ENCODE peak calls at places on chromosomes 16 and 17, in five cellular contexts. J, I, D, R and K are unnamed samples.

GRCh38 chr17:73591278-73592078 is 52.8 kb downstream of the SDK2 start:
- DNase-seq in R (no peak), D (no peak), I (no peak), J (peak; percentile 94), K (peak; percentile 28)

GRCh38 chr17:14095202-14095601 is 25.9 kb downstream of the COX10 start:
- DNase-seq in J (no peak), I (no peak), D (no peak), R (no peak), K (no peak)

GRCh38 chr16:85363881-85364280 is 249.2 kb upstream of the GSE1 start:
- DNase-seq in J (no peak), I (no peak), D (no peak), R (no peak), K (no peak)

GRCh38 chr16:89406277-89406888 is 84.0 kb downstream of the ANKRD11 start:
- DNase-seq in D (no peak), I (no peak), J (no peak), R (no peak), K (peak; percentile 42)

GRCh38 chr17:81065500-81065899 is 30.5 kb downstream of the BAIAP2 start:
- DNase-seq in I (peak; percentile 70), J (peak; percentile 43), R (no peak), D (no peak), K (peak; percentile 37)

GRCh38 chr17:34760931-34761500 is 181.6 kb downstream of the TMEM132E start:
- DNase-seq in I (no peak), R (no peak), J (peak; percentile 70), D (no peak), K (no peak)

GRCh38 chr17:39573447-39574298 is 34.0 kb downstream of the NEUROD2 start:
- DNase-seq in I (peak; percentile 67), J (peak; percentile 55), D (peak; percentile 38), R (peak; percentile 84), K (peak; percentile 83)

GRCh38 chr17:35732806-35733136 is 1.3 kb downstream of the RASL10B start:
- DNase-seq in J (no peak), R (no peak), I (no peak), D (no peak), K (no peak)

GRCh38 chr16:87708881-87709638 is 56.7 kb downstream of the KLHDC4 start:
- DNase-seq in I (no peak), D (no peak), J (no peak), R (no peak), K (no peak)

GRCh38 chr17:58360664-58361063 is 8.7 kb upstream of the SUPT4H1 start:
- DNase-seq in D (no peak), J (peak; percentile 25), I (peak; percentile 44), R (no peak), K (no peak)

GRCh38 chr16:46790599-46791270 is 40.2 kb downstream of the C16orf87 start:
- DNase-seq in D (no peak), I (no peak), J (no peak), R (no peak), K (no peak)

GRCh38 chr17:29014716-29015115 is 8.9 kb upstream of the SEZ6 start:
- DNase-seq in D (no peak), R (no peak), J (no peak), I (no peak), K (no peak)

GRCh38 chr16:54366943-54367342 is 80.4 kb upstream of the IRX3 start:
- DNase-seq in I (no peak), R (no peak), D (no peak), J (no peak), K (no peak)

GRCh38 chr17:14464741-14465140 is 163.9 kb downstream of the HS3ST3B1 start:
- DNase-seq in D (no peak), R (no peak), J (no peak), I (no peak), K (no peak)

GRCh38 chr17:66098040-66098439 is 93.9 kb downstream of the CEP112 start:
- DNase-seq in I (no peak), J (no peak), D (no peak), R (no peak), K (no peak)

GRCh38 chr17:61306003-61306402 is 93.6 kb upstream of the TBX2 start:
- DNase-seq in I (no peak), R (no peak), D (no peak), J (no peak), K (no peak)

GRCh38 chr16:21963887-21964286 is 10.7 kb downstream of the UQCRC2 start:
- DNase-seq in I (no peak), R (no peak), J (no peak), D (no peak), K (no peak)

GRCh38 chr17:74345433-74346241 is 16.0 kb downstream of the BTBD17 start:
- DNase-seq in D (no peak), R (no peak), I (no peak), J (no peak), K (no peak)

GRCh38 chr16:11178424-11178823 is 77.6 kb downstream of the SOCS1 start:
- DNase-seq in J (no peak), I (no peak), R (no peak), D (no peak), K (no peak)

GRCh38 chr16:88861359-88861758 is 4.4 kb downstream of the TRAPPC2L start:
- DNase-seq in D (no peak), R (no peak), J (no peak), I (no peak), K (no peak)

GRCh38 chr16:12078405-12079245 is 102.1 kb downstream of the SNX29 start:
- DNase-seq in I (no peak), J (no peak), D (no peak), R (no peak), K (no peak)

GRCh38 chr17:49471089-49471683 is 23.9 kb upstream of the NGFR start:
- DNase-seq in J (peak; percentile 57), R (peak; percentile 68), I (no peak), D (no peak), K (peak; percentile 50)

GRCh38 chr17:28896491-28896883 is 1.0 kb downstream of the FLOT2 start:
- DNase-seq in R (no peak), J (peak; percentile 61), I (no peak), D (no peak), K (no peak)

GRCh38 chr17:7541074-7541621 is 7.7 kb upstream of the TNFSF12 start:
- DNase-seq in R (no peak), I (no peak), D (no peak), J (no peak), K (no peak)